ENCODE peak calls at places on chromosomes 13 and 19, in six cellular contexts. V is uterus, U is A549, L is adrenal gland, N is H1, O is body of pancreas. W is an unnamed sample.

GRCh38 chr19:42196011-42197001 is 21.2 kb downstream of the DEDD2 start:
- DNase-seq in V (no peak), U (no peak), L (no peak), N (no peak), O (no peak), W (no peak)

GRCh38 chr19:16772841-16773240 is 53.2 kb downstream of the NWD1 start:
- DNase-seq in V (no peak), U (no peak), L (no peak), N (no peak), O (no peak), W (no peak)

GRCh38 chr19:19495614-19496603 is 19.4 kb downstream of the TSSK6 start:
- DNase-seq in V (no peak), U (no peak), L (no peak), N (no peak), O (no peak), W (no peak)

GRCh38 chr19:45558399-45558878 is 26.2 kb downstream of the OPA3 start:
- DNase-seq in V (no peak), U (peak), L (peak), N (no peak), O (peak), W (no peak)

GRCh38 chr19:7912697-7913564 is 1.7 kb upstream of the TGFBR3L start:
- DNase-seq in V (peak), U (no peak), L (peak), N (no peak), O (no peak), W (no peak)

GRCh38 chr13:99796175-99796819 is 175.3 kb downstream of the ZIC5 start:
- DNase-seq in V (no peak), U (no peak), L (peak), N (no peak), O (no peak), W (peak)

GRCh38 chr13:91292630-91293221 is 54.8 kb upstream of the MIR17HG start:
- DNase-seq in V (no peak), U (no peak), L (no peak), N (no peak), O (no peak), W (no peak)

GRCh38 chr13:107375701-107376350 is 807.9 kb upstream of the ARGLU1 start:
- DNase-seq in V (no peak), U (no peak), L (no peak), N (no peak), O (no peak), W (no peak)

GRCh38 chr13:85661639-85662038 is 137.6 kb downstream of the SLITRK6 start:
- DNase-seq in V (no peak), U (no peak), L (no peak), N (no peak), O (no peak), W (no peak)

GRCh38 chr19:4337906-4338440 is 654 bp downstream of the STAP2 start:
- DNase-seq in V (no peak), U (no peak), L (peak), N (no peak), O (peak), W (no peak)

GRCh38 chr13:27621366-27622101 is at the start of gene POLR1D:
- DNase-seq in V (peak), U (peak), L (peak), N (peak), O (peak), W (peak)

GRCh38 chr19:44752816-44753618 is 4.5 kb downstream of the BCL3 start:
- DNase-seq in V (peak), U (peak), L (peak), N (no peak), O (peak), W (peak)

GRCh38 chr19:9362905-9363304 is at the start of gene ZNF177:
- DNase-seq in V (no peak), U (no peak), L (no peak), N (no peak), O (no peak), W (peak)

GRCh38 chr13:46648166-46648607 is 95.2 kb downstream of the LRCH1 start:
- DNase-seq in V (no peak), U (no peak), L (no peak), N (no peak), O (peak), W (no peak)

GRCh38 chr19:49933643-49934042 is 4.3 kb upstream of the NUP62 start:
- DNase-seq in V (no peak), U (no peak), L (no peak), N (no peak), O (no peak), W (no peak)
- TF ChIP-seq POLR2A in V (no peak), U (no peak), L (no peak), N (no peak), O (no peak), W (no peak)

DNA sequence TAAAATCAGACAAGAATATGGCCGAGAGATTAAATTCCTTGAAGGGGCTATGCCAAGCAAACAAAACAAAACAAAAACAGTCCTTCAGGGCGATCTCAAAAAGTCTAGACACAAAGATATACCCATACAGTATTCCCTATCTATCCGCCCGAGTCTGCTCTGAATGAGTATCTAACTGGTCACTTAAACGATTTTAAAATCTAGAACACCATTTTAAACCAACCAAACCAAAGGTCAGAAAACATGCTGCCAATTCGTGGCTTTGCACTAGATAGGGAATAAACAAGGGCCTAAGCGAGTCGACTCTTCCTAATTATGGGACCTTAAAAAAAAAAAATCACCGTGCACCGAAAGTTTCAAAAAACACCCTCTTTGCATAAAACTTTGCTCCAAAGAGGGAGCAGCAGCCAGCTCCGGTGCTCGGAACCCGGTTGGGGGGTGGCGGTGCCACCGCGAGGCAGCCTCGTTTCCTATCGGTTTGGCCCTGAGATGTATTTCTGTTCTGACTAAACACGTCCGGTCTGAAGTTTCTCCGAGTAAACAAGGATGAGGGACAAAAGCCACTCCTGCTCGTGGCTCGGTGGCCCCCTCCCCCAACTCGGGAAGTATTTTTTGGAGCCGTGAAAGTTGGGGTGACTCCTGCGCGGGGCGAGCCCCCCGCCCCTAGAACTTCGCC is 1.8 kb downstream of the HMGB1 start:
- DNase-seq in V (peak), U (no peak), L (peak), N (no peak), O (peak), W (no peak)
- TF ChIP-seq POLR2A in V (peak), U (no peak), L (no peak), N (peak), O (no peak), W (no peak)

GRCh38 chr19:1616396-1616795 is 11.1 kb upstream of the UQCR11 start:
- DNase-seq in V (no peak), U (no peak), L (no peak), N (no peak), O (no peak), W (no peak)

GRCh38 chr19:1619703-1620102 is 14.4 kb upstream of the UQCR11 start:
- DNase-seq in V (no peak), U (no peak), L (no peak), N (no peak), O (no peak), W (no peak)

GRCh38 chr19:1619094-1619439 is 13.8 kb upstream of the UQCR11 start:
- DNase-seq in V (no peak), U (no peak), L (no peak), N (no peak), O (no peak), W (no peak)

GRCh38 chr19:1616875-1617274 is 11.6 kb upstream of the UQCR11 start:
- DNase-seq in V (no peak), U (no peak), L (no peak), N (no peak), O (no peak), W (no peak)

DNA sequence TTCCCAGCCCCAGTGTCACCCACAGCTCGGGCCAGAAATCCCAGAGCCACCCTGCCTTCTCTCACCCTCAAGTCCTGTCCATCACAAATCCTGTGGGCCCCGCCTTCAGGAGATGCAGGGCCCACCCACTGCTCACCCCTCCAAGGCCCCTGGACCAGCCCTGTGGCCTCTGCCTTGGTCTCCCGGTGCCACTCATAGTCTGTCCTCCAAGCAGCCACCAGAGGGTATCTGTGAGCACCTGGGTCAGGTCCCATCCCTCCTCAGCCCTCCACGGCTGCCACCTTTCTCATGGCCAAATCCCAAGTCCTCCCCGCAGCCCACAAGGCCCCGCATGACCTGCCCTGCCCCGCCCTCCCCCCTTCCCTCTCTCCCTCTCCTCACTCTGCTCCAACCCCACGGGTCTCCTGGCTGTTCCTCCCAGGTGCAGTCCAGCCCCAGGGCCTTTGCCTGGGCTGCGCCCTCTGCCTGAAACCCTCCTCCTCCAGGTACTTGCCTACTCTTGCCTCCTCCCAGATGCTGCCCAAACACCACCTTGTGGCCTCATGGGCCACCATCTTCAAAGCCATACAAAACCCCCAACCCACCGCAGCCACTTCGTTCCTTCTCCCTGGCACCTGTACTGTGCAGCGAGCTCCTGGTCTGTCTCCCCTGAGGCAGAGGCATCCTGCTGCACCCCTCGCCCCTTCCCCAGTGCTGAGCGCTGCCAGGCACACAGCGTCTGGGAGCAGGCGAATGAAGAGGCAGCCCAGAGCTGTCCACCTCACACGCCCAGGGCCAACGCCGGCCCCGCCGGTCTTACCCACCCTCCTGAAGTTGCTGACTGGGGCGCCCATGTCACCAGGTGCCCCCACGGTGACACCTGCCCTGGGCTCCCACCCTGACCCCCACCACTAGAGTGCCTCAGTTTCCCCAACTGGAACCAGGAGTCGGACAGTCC is 13.2 kb upstream of the UQCR11 start:
- DNase-seq in V (no peak), U (peak), L (no peak), N (peak), O (peak), W (peak)
- TF ChIP-seq POLR2A in V (no peak), U (no peak), L (no peak), N (no peak), O (no peak), W (no peak)

DNA sequence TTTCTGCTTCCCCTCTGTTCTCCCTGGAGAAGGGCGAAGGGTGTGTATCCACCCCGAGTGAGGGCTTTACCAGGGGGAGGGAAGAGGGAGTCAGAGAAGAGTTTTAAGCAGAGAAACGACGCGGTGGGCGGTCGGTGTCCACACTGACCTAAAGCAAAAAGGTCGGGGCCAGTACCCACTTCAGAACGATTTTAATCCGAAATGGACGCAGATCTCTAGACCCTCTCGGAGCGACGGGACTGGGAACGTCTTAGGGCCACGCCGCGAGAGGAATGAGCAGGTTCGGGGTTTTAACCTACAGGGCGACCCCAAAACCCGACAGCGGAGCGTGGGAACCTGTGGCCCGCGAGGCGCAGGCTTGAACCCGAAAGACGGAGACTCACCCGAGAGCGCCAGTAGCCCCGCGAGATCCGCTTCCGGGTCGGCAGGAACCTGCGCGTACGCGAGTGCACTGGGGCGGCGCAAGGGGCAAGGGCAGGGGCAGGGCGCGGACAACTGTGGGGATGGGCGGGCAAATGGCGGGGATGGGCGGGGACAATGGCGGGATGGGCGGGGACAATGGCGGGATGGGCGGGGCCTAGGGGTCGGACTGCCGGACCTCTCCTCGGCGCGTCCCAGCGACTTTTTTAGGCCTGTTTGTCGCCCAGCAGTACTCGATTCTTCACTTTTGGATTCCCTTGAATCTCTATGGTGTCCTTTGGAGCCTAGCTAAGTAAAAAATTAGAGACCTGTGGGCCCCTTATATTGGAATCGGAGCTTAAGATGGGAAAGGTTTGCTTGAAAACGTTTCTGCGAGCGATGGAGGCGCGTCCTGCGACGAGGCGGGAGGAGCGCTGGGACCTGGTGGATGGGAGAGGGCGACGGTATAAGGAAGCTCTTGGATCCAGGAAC is at the start of gene ZNF677:
- DNase-seq in V (peak), U (no peak), L (peak), N (peak), O (peak), W (peak)
- TF ChIP-seq POLR2A in V (peak), U (no peak), L (no peak), N (peak), O (no peak), W (peak)

W was measured in H54.